ENCODE peak calls at places on chromosomes 4 and X, in eight cellular contexts. H, S, G, C, V, Q, F and A are unnamed samples.

GRCh38 chrX:69133561-69134542 is 31.4 kb downstream of the PJA1 start:
- DNase-seq in C (no peak), Q (peak), G (no peak), F (peak), H (no peak), V (no peak), S (peak), A (peak)

GRCh38 chr4:2281575-2282343 is 19.9 kb upstream of the MXD4 start:
- DNase-seq in F (no peak), Q (no peak), H (no peak), G (peak), V (no peak), C (no peak), S (no peak), A (no peak)

GRCh38 chr4:99462875-99463464 is 27.8 kb upstream of the ADH7 start:
- DNase-seq in F (peak), C (no peak), Q (peak), S (peak), G (peak), V (no peak), H (no peak), A (peak)

GRCh38 chr4:189255636-189256035 is 685.0 kb upstream of the FRG1 start:
- DNase-seq in G (no peak), Q (no peak), F (no peak), C (no peak), V (no peak), S (no peak), H (no peak), A (no peak)

GRCh38 chr4:148067307-148067916 is 335.5 kb downstream of the ARHGAP10 start:
- DNase-seq in V (no peak), G (no peak), H (no peak), Q (no peak), F (no peak), C (no peak), S (no peak), A (peak)

GRCh38 chr4:7985072-7985471 is 45.4 kb upstream of the AFAP1 start:
- DNase-seq in Q (no peak), C (no peak), H (no peak), F (no peak), S (no peak), G (no peak), V (no peak), A (no peak)

GRCh38 chrX:1903380-1903935 is 288.6 kb downstream of the ASMT start:
- DNase-seq in C (no peak), H (no peak), S (no peak), F (no peak), V (no peak), G (no peak), Q (peak), A (no peak)

GRCh38 chr4:147409350-147409749 is 71.5 kb upstream of the EDNRA start:
- DNase-seq in S (peak), V (no peak), F (peak), G (no peak), H (no peak), Q (peak), C (no peak), A (peak)

GRCh38 chr4:83248486-83248885 is 36.1 kb downstream of the COQ2 start:
- DNase-seq in H (no peak), V (no peak), F (no peak), C (no peak), S (no peak), Q (peak), G (no peak), A (no peak)

GRCh38 chr4:29970626-29971025 is 749.5 kb upstream of the PCDH7 start:
- DNase-seq in Q (peak), G (no peak), F (no peak), V (no peak), C (no peak), S (peak), H (no peak), A (peak)

GRCh38 chrX:119062750-119063374 is 9.9 kb upstream of the CT47C1 start:
- DNase-seq in F (no peak), S (peak), G (no peak), C (no peak), H (no peak), V (no peak), Q (peak), A (no peak)

GRCh38 chr4:13525606-13526281 is 18.6 kb downstream of the NKX3-2 start:
- DNase-seq in H (no peak), F (no peak), V (no peak), Q (no peak), G (no peak), S (no peak), C (no peak), A (no peak)

GRCh38 chrX:155279873-155280272 is 15.6 kb upstream of the RAB39B start:
- DNase-seq in H (no peak), Q (no peak), V (no peak), G (no peak), S (no peak), C (no peak), F (no peak), A (no peak)

GRCh38 chr4:88616275-88616996 is 24.2 kb downstream of the HERC3 start:
- DNase-seq in C (no peak), F (no peak), H (no peak), S (peak), V (no peak), Q (peak), G (no peak), A (no peak)

GRCh38 chr4:114093221-114093715 is 113.8 kb upstream of the ARSJ start:
- DNase-seq in V (no peak), F (no peak), C (no peak), S (no peak), H (no peak), Q (no peak), G (no peak), A (no peak)

GRCh38 chr4:151822331-151822730 is 61.5 kb upstream of the GATB start:
- DNase-seq in H (no peak), C (no peak), F (no peak), G (no peak), V (no peak), Q (no peak), S (no peak), A (no peak)

GRCh38 chrX:126376465-126376864 is 176.1 kb downstream of the DCAF12L1 start:
- DNase-seq in G (no peak), C (no peak), Q (no peak), V (no peak), F (no peak), S (no peak), H (no peak), A (no peak)

GRCh38 chrX:6021316-6022091 is 207.2 kb downstream of the NLGN4X start:
- DNase-seq in H (no peak), F (no peak), C (no peak), Q (peak), G (peak), V (no peak), S (no peak), A (peak)

GRCh38 chr4:183876268-183876934 is 28.7 kb upstream of the STOX2 start:
- DNase-seq in H (no peak), S (peak), V (peak), C (no peak), F (peak), Q (peak), G (no peak), A (peak)

GRCh38 chrX:16484338-16484737 is 165.6 kb upstream of the S100G start:
- DNase-seq in S (peak), V (no peak), H (no peak), F (peak), C (no peak), Q (peak), G (no peak), A (no peak)

GRCh38 chr4:182643801-182644311 is 273.3 kb downstream of the DCTD start:
- DNase-seq in S (peak), Q (peak), V (no peak), H (no peak), C (no peak), G (no peak), F (peak), A (no peak)

GRCh38 chrX:71466979-71467523 is 65.9 kb upstream of the OGT start:
- DNase-seq in S (no peak), G (no peak), V (no peak), H (no peak), F (no peak), Q (peak), C (no peak), A (no peak)

GRCh38 chr4:147707892-147708672 is 23.8 kb upstream of the ARHGAP10 start:
- DNase-seq in V (no peak), H (no peak), C (no peak), Q (peak), F (no peak), G (no peak), S (peak), A (peak)

GRCh38 chr4:17760602-17761001 is 20.8 kb downstream of the FAM184B start:
- DNase-seq in G (no peak), V (no peak), S (no peak), F (no peak), C (no peak), H (no peak), Q (no peak), A (no peak)

GRCh38 chr4:142141201-142141600 is 504.8 kb downstream of the IL15 start:
- DNase-seq in H (no peak), G (no peak), C (no peak), V (no peak), F (no peak), Q (no peak), S (no peak), A (no peak)

GRCh38 chr4:72631296-72631695 is 62.3 kb upstream of the ADAMTS3 start:
- DNase-seq in V (no peak), S (peak), F (peak), G (no peak), Q (peak), C (no peak), H (no peak), A (peak)

GRCh38 chr4:109733728-109734127 is 3.9 kb upstream of the PLA2G12A start:
- DNase-seq in C (no peak), S (no peak), Q (no peak), G (no peak), H (no peak), F (no peak), V (no peak), A (no peak)

GRCh38 chr4:16082038-16082423 is 1.8 kb downstream of the PROM1 start:
- DNase-seq in H (no peak), S (no peak), C (no peak), Q (no peak), F (no peak), G (no peak), V (no peak), A (no peak)

GRCh38 chrX:130211415-130212186 is 39.8 kb downstream of the RAB33A start:
- DNase-seq in V (no peak), S (no peak), G (no peak), F (no peak), H (no peak), Q (no peak), C (no peak), A (no peak)

GRCh38 chr4:161573836-161574235 is 590.0 kb downstream of the FSTL5 start:
- DNase-seq in H (no peak), F (no peak), C (no peak), S (no peak), Q (peak), V (no peak), G (no peak), A (no peak)

GRCh38 chr4:120830204-120830603 is 92.3 kb downstream of the PRDM5 start:
- DNase-seq in V (no peak), Q (no peak), H (no peak), S (peak), C (no peak), G (no peak), F (no peak), A (peak)

GRCh38 chr4:4859010-4859798 is at the start of gene MSX1:
- DNase-seq in F (peak), V (peak), S (peak), H (peak), Q (peak), G (peak), C (no peak), A (peak)

GRCh38 chr4:85756938-85757337 is 282.0 kb downstream of the ARHGAP24 start:
- DNase-seq in G (no peak), S (peak), C (no peak), F (no peak), H (no peak), Q (peak), V (no peak), A (no peak)

GRCh38 chr4:38869511-38869910 is 1.9 kb downstream of the FAM114A1 start:
- DNase-seq in S (no peak), G (no peak), V (no peak), Q (no peak), C (no peak), F (no peak), H (no peak), A (no peak)

GRCh38 chrX:118226060-118226428 is 109.4 kb upstream of the KLHL13 start:
- DNase-seq in V (no peak), F (no peak), G (no peak), C (no peak), S (no peak), H (no peak), Q (peak), A (no peak)

GRCh38 chrX:150201841-150202240 is 161.3 kb upstream of the MAMLD1 start:
- DNase-seq in H (no peak), V (no peak), G (no peak), F (no peak), Q (no peak), S (peak), C (no peak), A (no peak)

GRCh38 chr4:65670331-65671031 is at the start of gene EPHA5:
- DNase-seq in Q (peak), F (peak), H (no peak), C (no peak), V (no peak), G (no peak), S (peak), A (peak)

GRCh38 chr4:76061421-76061820 is 13.1 kb upstream of the ART3 start:
- DNase-seq in V (no peak), G (no peak), S (no peak), Q (no peak), F (no peak), C (no peak), H (no peak), A (no peak)

GRCh38 chr4:53656421-53656981 is 65.2 kb upstream of the LNX1 start:
- DNase-seq in C (no peak), G (no peak), Q (no peak), H (no peak), S (peak), F (no peak), V (no peak), A (peak)
- TF ChIP-seq CTCF in C (peak), G (no peak), Q (peak), H (no peak), S (peak), F (peak), V (no peak), A (peak)

DNA sequence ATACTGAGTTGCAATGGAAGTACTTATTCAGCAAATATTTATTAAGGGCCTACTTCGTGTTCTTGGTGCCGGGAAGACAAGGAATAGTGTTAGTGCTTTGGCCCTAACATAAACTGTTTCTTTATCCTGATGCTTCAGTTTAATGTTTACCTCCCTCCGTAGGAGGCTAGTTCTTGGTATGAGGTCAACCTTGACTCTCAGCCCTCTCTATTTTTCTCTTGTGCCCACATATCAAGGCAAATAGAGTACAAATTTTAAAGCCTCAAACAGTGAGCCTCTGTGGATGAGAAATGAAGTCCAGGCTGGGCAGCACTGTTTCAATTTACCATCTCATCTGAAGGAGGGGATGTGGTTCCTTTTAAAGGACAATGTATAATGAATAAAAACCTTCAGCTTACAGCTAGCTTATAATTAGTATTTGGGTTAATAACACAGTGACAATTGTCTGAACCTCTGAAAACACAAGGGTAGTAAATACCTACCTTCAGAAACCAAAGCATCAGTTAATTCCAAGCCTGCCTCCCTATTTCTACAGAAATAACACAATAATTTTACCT is 68.5 kb downstream of the SH3RF1 start:
- DNase-seq in S (no peak), F (no peak), H (no peak), Q (no peak), V (no peak), C (no peak), G (no peak), A (no peak)
- TF ChIP-seq CTCF in S (no peak), F (no peak), H (no peak), Q (no peak), V (no peak), C (no peak), G (no peak), A (no peak)

GRCh38 chrX:106874075-106874474 is 29.1 kb downstream of the RIPPLY1 start:
- DNase-seq in F (no peak), H (no peak), C (no peak), S (peak), Q (peak), V (no peak), G (no peak), A (no peak)
- TF ChIP-seq CTCF in F (peak), H (peak), C (no peak), S (no peak), Q (peak), V (no peak), G (peak), A (no peak)

GRCh38 chr4:25863347-25863784 is 578 bp upstream of the SEL1L3 start:
- DNase-seq in C (no peak), S (no peak), Q (no peak), G (no peak), F (no peak), V (no peak), H (no peak), A (no peak)
- TF ChIP-seq CTCF in C (no peak), S (no peak), Q (peak), G (peak), F (peak), V (no peak), H (no peak), A (no peak)